ENCODE peak calls at places on chromosome 19, in four cellular contexts. One of them, this sample, is unnamed.

GRCh38 chr19:17488593-17489391 is 18.5 kb downstream of the SLC27A1 start:
- DNase-seq in HepG2: peak; percentile 88
- DNase-seq in GM12878: no peak
- DNase-seq in K562: peak; percentile 95
- DNase-seq in this sample: peak; percentile 92

GRCh38 chr19:53037101-53038097 is 7.1 kb upstream of the ERVV-2 start:
- DNase-seq in HepG2: no peak
- DNase-seq in GM12878: no peak
- DNase-seq in K562: peak; percentile 35
- DNase-seq in this sample: no peak

GRCh38 chr19:15187026-15188007 is 13.5 kb downstream of the NOTCH3 start:
- DNase-seq in HepG2: no peak
- DNase-seq in GM12878: no peak
- DNase-seq in K562: peak; percentile 70
- DNase-seq in this sample: peak; percentile 49

GRCh38 chr19:3065675-3066357 is 3.5 kb upstream of the TLE5 start:
- DNase-seq in HepG2: peak; percentile 80
- DNase-seq in GM12878: peak; percentile 73
- DNase-seq in K562: no peak
- DNase-seq in this sample: no peak

GRCh38 chr19:3968556-3969434 is 2.1 kb downstream of the DAPK3 start:
- DNase-seq in HepG2: peak; percentile 98
- DNase-seq in GM12878: no peak
- DNase-seq in K562: peak; percentile 43
- DNase-seq in this sample: peak; percentile 80

GRCh38 chr19:49335784-49336481 is 727 bp downstream of the CD37 start:
- DNase-seq in HepG2: no peak
- DNase-seq in GM12878: no peak
- DNase-seq in K562: no peak
- DNase-seq in this sample: no peak

GRCh38 chr19:40239415-40240226 is 13.1 kb upstream of the CCNP start:
- DNase-seq in HepG2: no peak
- DNase-seq in GM12878: no peak
- DNase-seq in K562: no peak
- DNase-seq in this sample: no peak

GRCh38 chr19:10780368-10780767 is 55.6 kb downstream of the TMED1 start:
- DNase-seq in HepG2: no peak
- DNase-seq in GM12878: no peak
- DNase-seq in K562: no peak
- DNase-seq in this sample: no peak

GRCh38 chr19:13117176-13117771 is 734 bp upstream of the TRMT1 start:
- DNase-seq in HepG2: no peak
- DNase-seq in GM12878: no peak
- DNase-seq in K562: no peak
- DNase-seq in this sample: no peak

GRCh38 chr19:406999-407491 is 1.9 kb downstream of the C2CD4C start:
- DNase-seq in HepG2: no peak
- DNase-seq in GM12878: no peak
- DNase-seq in K562: peak; percentile 44
- DNase-seq in this sample: no peak

GRCh38 chr19:15640294-15640903 is at the start of gene CYP4F3:
- DNase-seq in HepG2: peak; percentile 81
- DNase-seq in GM12878: no peak
- DNase-seq in K562: peak; percentile 83
- DNase-seq in this sample: no peak

GRCh38 chr19:31351212-31352193 is 2.3 kb upstream of the TSHZ3 start:
- DNase-seq in HepG2: no peak
- DNase-seq in GM12878: no peak
- DNase-seq in K562: no peak
- DNase-seq in this sample: no peak

GRCh38 chr19:7515471-7516226 is at the start of gene ZNF358:
- DNase-seq in HepG2: peak; percentile 31
- DNase-seq in GM12878: no peak
- DNase-seq in K562: peak; percentile 91
- DNase-seq in this sample: peak; percentile 86

GRCh38 chr19:17346109-17346671 is 8.8 kb downstream of the GTPBP3 start:
- DNase-seq in HepG2: peak; percentile 39
- DNase-seq in GM12878: peak; percentile 42
- DNase-seq in K562: peak; percentile 88
- DNase-seq in this sample: peak; percentile 86

GRCh38 chr19:2188708-2189385 is 25.1 kb downstream of the DOT1L start:
- DNase-seq in HepG2: no peak
- DNase-seq in GM12878: no peak
- DNase-seq in K562: no peak
- DNase-seq in this sample: no peak

GRCh38 chr19:3593156-3593555 is 7.9 kb downstream of the GIPC3 start:
- DNase-seq in HepG2: no peak
- DNase-seq in GM12878: no peak
- DNase-seq in K562: no peak
- DNase-seq in this sample: no peak

GRCh38 chr19:51372649-51373504 is at the start of gene NKG7:
- DNase-seq in HepG2: no peak
- DNase-seq in GM12878: peak; percentile 68
- DNase-seq in K562: peak; percentile 31
- DNase-seq in this sample: no peak

GRCh38 chr19:19662344-19662743 is 1.1 kb downstream of the ATP13A1 start:
- DNase-seq in HepG2: no peak
- DNase-seq in GM12878: no peak
- DNase-seq in K562: no peak
- DNase-seq in this sample: no peak

GRCh38 chr19:43667524-43668405 is 2.2 kb downstream of the PLAUR start:
- DNase-seq in HepG2: no peak
- DNase-seq in GM12878: no peak
- DNase-seq in K562: no peak
- DNase-seq in this sample: no peak

GRCh38 chr19:9323557-9323918 is 441 bp upstream of the ZNF559 start:
- DNase-seq in HepG2: peak; percentile 81
- DNase-seq in GM12878: peak; percentile 32
- DNase-seq in K562: peak; percentile 55
- DNase-seq in this sample: peak; percentile 21

GRCh38 chr19:19316082-19316481 is 4.2 kb downstream of the SUGP1 start:
- DNase-seq in HepG2: no peak
- DNase-seq in GM12878: no peak
- DNase-seq in K562: peak; percentile 7
- DNase-seq in this sample: no peak

GRCh38 chr19:49534632-49535385 is 7.0 kb downstream of the RCN3 start:
- DNase-seq in HepG2: no peak
- DNase-seq in GM12878: no peak
- DNase-seq in K562: peak; percentile 6
- DNase-seq in this sample: no peak

GRCh38 chr19:13827656-13828055 is 32.4 kb downstream of the ZSWIM4 start:
- DNase-seq in HepG2: no peak
- DNase-seq in GM12878: no peak
- DNase-seq in K562: no peak
- DNase-seq in this sample: no peak

GRCh38 chr19:33832633-33833032 is 36.0 kb downstream of the KCTD15 start:
- DNase-seq in HepG2: no peak
- DNase-seq in GM12878: no peak
- DNase-seq in K562: no peak
- DNase-seq in this sample: no peak

GRCh38 chr19:23075031-23075733 is 41.6 kb upstream of the ZNF730 start:
- DNase-seq in HepG2: no peak
- DNase-seq in GM12878: no peak
- DNase-seq in K562: peak; percentile 26
- DNase-seq in this sample: no peak

GRCh38 chr19:43820098-43820860 is 6.8 kb upstream of the ZNF283 start:
- DNase-seq in HepG2: no peak
- DNase-seq in GM12878: no peak
- DNase-seq in K562: no peak
- DNase-seq in this sample: no peak

GRCh38 chr19:4197625-4198466 is 15.4 kb downstream of the ANKRD24 start:
- DNase-seq in HepG2: no peak
- DNase-seq in GM12878: no peak
- DNase-seq in K562: peak; percentile 85
- DNase-seq in this sample: peak; percentile 67

GRCh38 chr19:31675187-31675913 is 326.1 kb upstream of the TSHZ3 start:
- DNase-seq in HepG2: no peak
- DNase-seq in GM12878: no peak
- DNase-seq in K562: no peak
- DNase-seq in this sample: no peak

GRCh38 chr19:18712981-18713380 is 29.5 kb downstream of the CRTC1 start:
- DNase-seq in HepG2: no peak
- DNase-seq in GM12878: no peak
- DNase-seq in K562: no peak
- DNase-seq in this sample: no peak

DNA sequence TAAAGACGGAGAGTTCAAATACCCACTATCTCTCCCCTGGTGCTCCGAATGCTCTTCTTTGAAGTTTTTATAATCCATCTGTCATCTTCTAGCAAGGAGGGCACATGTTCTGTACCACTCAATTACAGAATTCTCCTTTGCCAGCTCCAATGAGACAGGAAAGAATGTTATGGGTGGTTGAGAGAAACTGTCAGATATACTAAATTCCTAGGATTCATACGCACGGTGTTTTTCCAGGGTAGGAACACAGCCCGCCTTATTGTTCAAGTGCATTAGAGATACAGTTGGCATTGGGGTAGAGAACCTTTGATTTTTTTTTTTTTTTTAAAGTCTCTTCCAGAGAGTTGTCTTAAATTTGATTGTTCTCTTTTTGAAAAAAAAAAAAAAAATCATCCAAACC is 118.0 kb upstream of the ZNF536 start:
- DNase-seq in HepG2: no peak
- DNase-seq in GM12878: no peak
- DNase-seq in K562: no peak
- DNase-seq in this sample: no peak
- TF ChIP-seq FOXK2 in HepG2: no peak
- TF ChIP-seq FOXK2 in GM12878: no peak
- TF ChIP-seq FOXK2 in K562: no peak
- TF ChIP-seq FOXK2 in this sample: no peak

GRCh38 chr19:35290381-35291135 is 1.4 kb upstream of the MAG start:
- DNase-seq in HepG2: no peak
- DNase-seq in GM12878: no peak
- DNase-seq in K562: no peak
- DNase-seq in this sample: no peak
- TF ChIP-seq FOXK2 in HepG2: no peak
- TF ChIP-seq FOXK2 in GM12878: no peak
- TF ChIP-seq FOXK2 in K562: no peak
- TF ChIP-seq FOXK2 in this sample: no peak

DNA sequence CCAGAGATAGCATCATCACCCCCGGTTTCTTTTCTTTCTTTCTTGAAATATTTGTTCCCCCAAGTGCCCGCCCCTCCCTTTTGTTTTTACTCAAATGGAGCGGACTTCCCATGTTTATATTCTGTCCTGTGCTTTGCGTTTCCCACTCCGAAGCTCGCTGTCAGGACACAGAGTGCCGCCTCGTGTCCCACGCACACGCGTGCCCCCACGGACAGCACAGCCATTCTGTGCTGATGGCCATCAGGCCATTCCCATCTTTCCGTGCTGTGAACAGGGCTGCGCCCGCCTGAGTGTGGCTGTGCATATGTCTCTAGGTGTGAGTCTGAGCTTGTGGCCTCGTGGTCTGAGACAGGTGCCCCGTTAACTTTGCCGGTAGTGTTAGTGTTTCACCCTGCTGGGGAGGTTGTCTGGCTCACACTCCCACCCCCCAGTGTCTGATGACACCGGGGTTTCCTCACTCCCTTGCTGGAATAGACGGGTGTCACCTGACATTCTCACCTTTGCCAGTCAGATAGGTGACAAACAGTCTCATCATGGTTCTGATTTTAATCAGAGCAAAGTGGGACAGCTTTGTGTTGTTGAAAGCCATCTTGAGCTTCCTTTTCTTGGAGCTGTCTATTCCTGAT is 6.9 kb downstream of the PAK4 start:
- DNase-seq in HepG2: no peak
- DNase-seq in GM12878: no peak
- DNase-seq in K562: no peak
- DNase-seq in this sample: no peak
- TF ChIP-seq FOXK2 in HepG2: no peak
- TF ChIP-seq FOXK2 in GM12878: no peak
- TF ChIP-seq FOXK2 in K562: no peak
- TF ChIP-seq FOXK2 in this sample: no peak

GRCh38 chr19:46192990-46193650 is 36.4 kb upstream of the IGFL1 start:
- DNase-seq in HepG2: peak; percentile 87
- DNase-seq in GM12878: no peak
- DNase-seq in K562: peak; percentile 69
- DNase-seq in this sample: peak; percentile 39
- TF ChIP-seq FOXK2 in HepG2: no peak
- TF ChIP-seq FOXK2 in GM12878: no peak
- TF ChIP-seq FOXK2 in K562: peak; percentile 96
- TF ChIP-seq FOXK2 in this sample: no peak